ENCODE peak calls at places on chromosomes 5 and 9, in seven cellular contexts. Y is psoas muscle, X is breast epithelium, A is A549, N is sigmoid colon, I is GM23248, R is neural progenitor cell. Q is an unnamed sample. For H3K4me1, the result is how much of the 10 kb centered on the place peaks cover.

GRCh38 chr9:122097679-122098315 is 4.7 kb upstream of the TTLL11 start:
- DNase-seq in Y (no peak), X (no peak), A (no peak), N (no peak), I (peak), R (no peak), Q (no peak)

GRCh38 chr9:135275163-135275925 is 187.9 kb downstream of the OLFM1 start:
- DNase-seq in Y (no peak), X (no peak), A (no peak), N (no peak), I (no peak), R (no peak), Q (peak)

GRCh38 chr5:116343961-116344360 is 230.7 kb downstream of the SEMA6A start:
- DNase-seq in Y (peak), X (no peak), A (no peak), N (no peak), I (no peak), R (peak), Q (no peak)

GRCh38 chr9:13806731-13807130 is 507.2 kb downstream of the NFIB start:
- DNase-seq in Y (no peak), X (no peak), A (no peak), N (no peak), I (no peak), R (no peak), Q (no peak)

GRCh38 chr5:177554474-177555111 is at the start of gene FAM193B:
- DNase-seq in Y (peak), X (peak), A (peak), N (peak), I (peak), R (peak), Q (peak)

GRCh38 chr5:144068926-144069325 is 101.5 kb downstream of the YIPF5 start:
- DNase-seq in Y (no peak), X (no peak), A (no peak), N (no peak), I (peak), R (peak), Q (no peak)

GRCh38 chr9:91483835-91484234 is 60.2 kb upstream of the NFIL3 start:
- DNase-seq in Y (no peak), X (no peak), A (no peak), N (no peak), I (no peak), R (no peak), Q (no peak)

GRCh38 chr5:82313016-82313415 is 34.9 kb upstream of the RPS23 start:
- DNase-seq in Y (no peak), X (no peak), A (no peak), N (no peak), I (peak), R (no peak), Q (no peak)

GRCh38 chr9:37340961-37341360 is 81.5 kb upstream of the GRHPR start:
- DNase-seq in Y (no peak), X (no peak), A (no peak), N (no peak), I (no peak), R (no peak), Q (no peak)

GRCh38 chr5:106522296-106522695 is 1148.4 kb downstream of the EFNA5 start:
- DNase-seq in Y (no peak), X (no peak), A (no peak), N (no peak), I (no peak), R (no peak), Q (no peak)

GRCh38 chr5:10735569-10736255 is 25.3 kb downstream of the DAP start:
- DNase-seq in Y (no peak), X (no peak), A (no peak), N (no peak), I (no peak), R (no peak), Q (no peak)

GRCh38 chr5:10733426-10733825 is 27.6 kb downstream of the DAP start:
- DNase-seq in Y (no peak), X (no peak), A (no peak), N (no peak), I (no peak), R (no peak), Q (no peak)

GRCh38 chr5:10734050-10734709 is 26.9 kb downstream of the DAP start:
- DNase-seq in Y (no peak), X (no peak), A (no peak), N (no peak), I (no peak), R (no peak), Q (no peak)

GRCh38 chr5:10736354-10736753 is 24.7 kb downstream of the DAP start:
- DNase-seq in Y (no peak), X (no peak), A (no peak), N (no peak), I (no peak), R (no peak), Q (no peak)

GRCh38 chr5:10734832-10735231 is 26.2 kb downstream of the DAP start:
- DNase-seq in Y (no peak), X (no peak), A (no peak), N (no peak), I (no peak), R (no peak), Q (no peak)
- H3K27ac ChIP-seq in Y (no peak), X (no peak), A (no peak), N (no peak), I (no peak), R (no peak), Q (no peak)

DNA sequence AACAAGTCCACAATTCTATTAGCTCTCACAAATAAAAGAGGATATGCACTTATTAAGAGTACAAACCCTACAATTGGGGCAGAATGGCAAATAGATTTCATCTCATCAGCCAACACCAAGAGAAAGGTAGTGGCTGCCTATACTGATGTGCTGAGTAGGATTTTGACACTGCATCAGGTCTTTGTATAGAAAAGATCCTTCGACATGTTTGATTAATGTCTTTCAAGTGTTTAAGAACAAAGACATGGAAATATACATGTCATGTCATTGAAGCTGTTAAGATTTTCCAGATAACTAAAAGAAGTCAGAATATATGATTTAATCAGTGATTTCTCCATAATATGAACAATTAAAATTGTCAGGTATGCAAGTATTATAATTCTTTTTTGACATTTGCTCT is 238.7 kb upstream of the GRAMD2B start:
- DNase-seq in Y (no peak), X (no peak), A (no peak), N (no peak), I (no peak), R (no peak), Q (no peak)
- H3K4me1 ChIP-seq in Y (under half), X (under half), A (under half), N (under half), I (under half), R (under half), Q (under half)

GRCh38 chr9:36318212-36318802 is 60.1 kb upstream of the GNE start:
- DNase-seq in Y (no peak), X (no peak), A (no peak), N (no peak), I (no peak), R (no peak), Q (no peak)
- H3K27ac ChIP-seq in Y (no peak), X (no peak), A (peak), N (no peak), I (no peak), R (no peak), Q (no peak)

GRCh38 chr5:36885566-36886485 is 9.3 kb downstream of the NIPBL start:
- DNase-seq in Y (no peak), X (no peak), A (no peak), N (peak), I (no peak), R (no peak), Q (no peak)

GRCh38 chr5:36881807-36882206 is 5.2 kb downstream of the NIPBL start:
- DNase-seq in Y (no peak), X (no peak), A (no peak), N (no peak), I (no peak), R (no peak), Q (no peak)

GRCh38 chr5:36885149-36885548 is 8.6 kb downstream of the NIPBL start:
- DNase-seq in Y (no peak), X (no peak), A (no peak), N (no peak), I (no peak), R (no peak), Q (no peak)

GRCh38 chr5:36882250-36882649 is 5.7 kb downstream of the NIPBL start:
- DNase-seq in Y (no peak), X (no peak), A (no peak), N (no peak), I (no peak), R (no peak), Q (no peak)

DNA sequence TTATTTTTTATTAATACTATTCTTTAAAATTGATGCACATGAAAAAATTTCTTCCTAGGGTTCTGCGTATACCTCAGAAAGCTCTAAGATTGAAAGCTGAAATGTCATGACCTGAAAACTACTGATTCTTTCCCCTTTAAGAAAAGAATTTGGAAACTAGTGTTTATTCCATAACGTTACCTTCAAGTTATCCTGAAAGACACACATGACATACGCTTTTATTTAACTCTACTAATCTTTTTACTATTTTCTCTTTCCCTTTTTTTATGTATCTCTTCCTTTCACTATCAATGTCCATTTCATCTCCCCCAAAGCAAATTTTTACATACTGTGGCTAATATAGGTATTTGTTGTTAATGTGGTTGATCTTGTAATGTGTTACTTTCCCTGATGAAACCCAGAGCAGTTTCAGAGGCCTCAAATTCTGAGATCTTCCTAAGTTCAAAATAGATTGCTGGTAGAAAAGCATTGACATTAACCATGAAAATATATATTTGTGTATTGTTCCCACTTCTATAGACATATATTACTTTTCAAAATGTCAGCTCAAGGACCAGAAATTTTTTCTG is 7.4 kb downstream of the NIPBL start:
- DNase-seq in Y (no peak), X (no peak), A (no peak), N (no peak), I (no peak), R (no peak), Q (no peak)
- H3K4me1 ChIP-seq in Y (half or more), X (under half), A (under half), N (under half), I (under half), R (under half), Q (half or more)

GRCh38 chr9:83754383-83754977 is 46.7 kb upstream of the UBQLN1 start:
- DNase-seq in Y (no peak), X (no peak), A (no peak), N (no peak), I (no peak), R (no peak), Q (no peak)
- H3K27ac ChIP-seq in Y (no peak), X (no peak), A (no peak), N (no peak), I (no peak), R (no peak), Q (no peak)

GRCh38 chr9:129609486-129610192 is 11.3 kb downstream of the C9orf50 start:
- DNase-seq in Y (peak), X (no peak), A (peak), N (no peak), I (peak), R (peak), Q (peak)
- H3K4me1 ChIP-seq in Y (under half), X (under half), A (half or more), N (under half), I (under half), R (under half), Q (under half)

DNA sequence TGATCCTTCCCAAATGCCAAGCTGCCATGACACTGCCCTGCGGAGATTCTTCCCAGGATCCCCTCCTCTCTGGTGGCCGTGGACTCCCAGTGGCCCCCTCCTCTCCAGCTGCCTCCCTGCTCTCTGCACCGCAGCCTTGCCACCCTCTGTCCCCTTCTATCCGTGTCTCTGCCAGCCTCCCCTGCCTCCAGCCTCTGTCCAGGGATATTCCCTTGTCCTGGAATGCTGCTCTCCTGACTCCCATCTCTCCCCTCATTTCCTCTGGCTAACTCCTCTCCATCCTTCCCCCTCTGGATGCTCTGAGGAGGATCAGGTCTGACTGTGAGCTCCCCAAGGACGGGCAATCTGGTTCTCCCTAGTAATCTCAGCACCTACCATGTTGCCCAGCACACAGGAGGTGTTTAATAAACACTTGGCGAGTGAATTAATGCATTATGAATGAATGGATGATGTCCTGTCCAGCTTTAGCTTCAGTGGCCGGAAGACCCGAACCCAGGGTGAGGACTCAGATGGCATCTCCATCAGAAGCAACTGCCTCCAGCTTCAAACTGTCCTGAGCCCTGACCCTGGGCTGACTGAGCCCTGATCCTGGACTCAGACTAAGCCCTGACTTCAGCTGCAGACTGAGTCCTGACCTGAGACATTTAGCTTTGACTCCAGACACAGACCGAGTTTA is 7.5 kb upstream of the CRB2 start:
- DNase-seq in Y (no peak), X (no peak), A (no peak), N (no peak), I (no peak), R (no peak), Q (no peak)
- H3K27ac ChIP-seq in Y (no peak), X (no peak), A (no peak), N (no peak), I (no peak), R (no peak), Q (no peak)

DNA sequence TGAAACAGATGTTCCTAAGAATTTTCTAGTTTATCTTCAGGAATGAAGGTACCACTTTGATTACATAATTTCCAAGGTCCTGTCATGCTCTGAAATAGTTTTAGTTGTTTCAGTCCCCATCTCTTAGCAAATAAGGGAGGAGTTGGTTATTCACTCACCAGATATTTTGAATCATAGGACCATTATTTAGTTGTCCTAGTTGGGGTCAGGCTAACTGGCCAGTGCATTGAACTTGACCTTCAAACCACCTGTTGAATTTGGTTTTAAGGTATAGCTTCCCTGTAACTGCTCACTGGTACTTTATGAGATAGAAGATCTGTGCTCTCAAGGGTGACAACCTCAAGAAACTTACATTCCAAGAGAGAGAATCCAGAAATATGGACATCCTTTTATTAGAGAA is 53.9 kb upstream of the TNFAIP8 start:
- DNase-seq in Y (no peak), X (no peak), A (no peak), N (no peak), I (peak), R (no peak), Q (no peak)
- H3K4me1 ChIP-seq in Y (under half), X (under half), A (half or more), N (under half), I (under half), R (under half), Q (under half)

GRCh38 chr9:77802512-77803293 is 154.6 kb upstream of the GNA14 start:
- DNase-seq in Y (no peak), X (no peak), A (no peak), N (no peak), I (no peak), R (no peak), Q (no peak)
- H3K27ac ChIP-seq in Y (no peak), X (no peak), A (no peak), N (no peak), I (no peak), R (no peak), Q (no peak)

DNA sequence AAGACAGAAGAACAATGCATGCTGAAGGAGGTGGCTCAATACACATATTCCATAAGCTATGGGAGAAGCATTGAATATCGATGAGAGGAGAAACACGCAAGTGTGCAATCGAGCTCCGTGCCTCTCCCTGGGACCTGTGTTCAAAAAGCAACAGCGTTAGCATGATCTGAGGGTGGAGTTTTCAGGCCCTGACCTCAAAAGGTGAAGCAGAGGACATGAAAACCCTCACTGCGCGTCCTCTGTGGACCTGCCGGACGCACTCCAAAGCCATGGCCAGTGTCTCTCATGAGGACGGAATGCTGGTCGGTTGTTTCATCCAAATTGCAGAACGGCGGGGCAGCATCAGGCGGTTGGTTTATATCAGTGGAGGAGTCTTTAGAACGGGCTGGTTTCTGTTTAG is 67.7 kb downstream of the ANKRD33B start:
- DNase-seq in Y (no peak), X (no peak), A (no peak), N (peak), I (no peak), R (no peak), Q (peak)
- H3K4me1 ChIP-seq in Y (under half), X (under half), A (under half), N (under half), I (under half), R (under half), Q (under half)

Q was measured in upper lobe of right lung.